ENCODE peak calls at places on chromosomes 12 and 14, in six cellular contexts. B is astrocyte of the spinal cord, Q is cardiac muscle cell, M is lower lobe of right lung, F is EL, G is lower leg skin. S is an unnamed sample.

GRCh38 chr14:105774001-105774400 is 247.6 kb downstream of the TMEM121 start:
- DNase-seq in B (no peak), G (no peak), M (no peak), Q (no peak), F (no peak), S (peak)

GRCh38 chr12:26817183-26817591 is 15.8 kb downstream of the ITPR2 start:
- DNase-seq in M (no peak), F (no peak), G (no peak), Q (no peak), B (no peak), S (peak)

GRCh38 chr12:4745249-4745648 is 25.0 kb downstream of the GALNT8 start:
- DNase-seq in Q (no peak), G (no peak), F (no peak), B (no peak), M (no peak), S (no peak)

GRCh38 chr12:40105515-40106201 is at the start of gene SLC2A13:
- DNase-seq in G (peak), Q (peak), B (peak), F (peak), M (peak), S (peak)

GRCh38 chr12:106280101-106280500 is 22.4 kb upstream of the TCP11L2 start:
- DNase-seq in Q (no peak), G (no peak), B (no peak), F (no peak), M (no peak), S (no peak)

GRCh38 chr12:104630230-104630670 is 173.5 kb downstream of the CHST11 start:
- DNase-seq in Q (no peak), G (no peak), B (no peak), F (no peak), M (no peak), S (peak)

GRCh38 chr12:89651192-89651591 is 57.4 kb downstream of the ATP2B1 start:
- DNase-seq in Q (no peak), F (no peak), G (no peak), M (no peak), B (no peak), S (no peak)

GRCh38 chr14:92684801-92685560 is 63.4 kb downstream of the LGMN start:
- DNase-seq in M (no peak), B (no peak), G (no peak), F (no peak), Q (no peak), S (no peak)

GRCh38 chr14:85527006-85527405 is 2.9 kb upstream of the FLRT2 start:
- DNase-seq in G (no peak), F (peak), Q (no peak), B (peak), M (no peak), S (no peak)

GRCh38 chr12:12267801-12268200 is 957 bp upstream of the LRP6 start:
- DNase-seq in F (peak), M (no peak), Q (no peak), G (no peak), B (no peak), S (peak)

GRCh38 chr12:105325117-105325516 is 5.4 kb upstream of the C12orf75 start:
- DNase-seq in B (no peak), M (no peak), G (no peak), Q (no peak), F (no peak), S (no peak)

GRCh38 chr12:10967409-10967808 is 19.3 kb downstream of the TAS2R50 start:
- DNase-seq in Q (no peak), B (peak), M (no peak), G (no peak), F (peak), S (no peak)

GRCh38 chr14:99809376-99809775 is 16.2 kb downstream of the EML1 start:
- DNase-seq in G (peak), M (no peak), F (peak), Q (no peak), B (no peak), S (no peak)

GRCh38 chr12:96434107-96434506 is 33.9 kb upstream of the CDK17 start:
- DNase-seq in Q (no peak), M (no peak), G (no peak), F (peak), B (peak), S (no peak)

GRCh38 chr14:91311284-91311662 is 66.8 kb upstream of the GPR68 start:
- DNase-seq in G (no peak), F (no peak), Q (no peak), M (no peak), B (no peak), S (no peak)

GRCh38 chr14:88384653-88385205 is 728 bp upstream of the SPATA7 start:
- DNase-seq in B (no peak), G (no peak), F (peak), Q (no peak), M (no peak), S (no peak)

GRCh38 chr12:51126297-51126696 is 42.9 kb upstream of the CSRNP2 start:
- DNase-seq in Q (no peak), F (no peak), B (no peak), G (no peak), M (no peak), S (no peak)

GRCh38 chr12:112606611-112607366 is 184.8 kb upstream of the RPH3A start:
- DNase-seq in Q (no peak), G (peak), B (no peak), F (no peak), M (no peak), S (no peak)

GRCh38 chr12:88566430-88566829 is 13.8 kb downstream of the KITLG start:
- DNase-seq in B (no peak), F (peak), M (no peak), G (no peak), Q (no peak), S (no peak)

GRCh38 chr12:117060236-117060926 is 38.8 kb downstream of the TESC start:
- DNase-seq in Q (no peak), F (no peak), B (no peak), M (no peak), G (no peak), S (no peak)

GRCh38 chr12:127178039-127178438 is 1088.9 kb upstream of the TMEM132C start:
- DNase-seq in G (no peak), Q (no peak), B (no peak), F (no peak), M (no peak), S (peak)

GRCh38 chr14:62696969-62697328 is 348.3 kb downstream of the KCNH5 start:
- DNase-seq in F (no peak), M (no peak), G (no peak), B (no peak), Q (no peak), S (no peak)

GRCh38 chr12:116430911-116431565 is 128.1 kb upstream of the MAP1LC3B2 start:
- DNase-seq in Q (no peak), F (no peak), B (no peak), M (no peak), G (no peak), S (no peak)

GRCh38 chr12:97082029-97082428 is 175.0 kb downstream of the NEDD1 start:
- DNase-seq in G (no peak), M (no peak), B (no peak), F (no peak), Q (no peak), S (no peak)